ENCODE peak calls at places on chromosomes 13 and 19, in seven cellular contexts. P, S, R, B, K, O and U are unnamed samples.

GRCh38 chr19:35381926-35382325 is 11.1 kb downstream of the GPR42 start:
- DNase-seq in B (no peak), S (no peak), O (no peak), P (no peak), R (no peak), K (no peak), U (no peak)

GRCh38 chr13:32277838-32278237 is 37.3 kb downstream of the ZAR1L start:
- DNase-seq in P (no peak), R (no peak), B (no peak), S (no peak), K (no peak), O (no peak), U (no peak)

GRCh38 chr13:25268561-25268960 is 18.7 kb downstream of the MTMR6 start:
- DNase-seq in O (no peak), K (no peak), R (no peak), B (no peak), S (no peak), P (no peak), U (no peak)

GRCh38 chr19:20879501-20879900 is 43.5 kb upstream of the ZNF85 start:
- DNase-seq in K (no peak), R (no peak), P (no peak), B (no peak), S (no peak), O (no peak), U (no peak)

GRCh38 chr13:113506871-113507388 is 16.4 kb upstream of the DCUN1D2 start:
- DNase-seq in S (no peak), B (no peak), K (no peak), O (no peak), R (no peak), P (no peak), U (no peak)

GRCh38 chr13:75617230-75617629 is 18.9 kb upstream of the LMO7 start:
- DNase-seq in P (no peak), R (no peak), B (no peak), S (no peak), K (no peak), O (no peak), U (no peak)

GRCh38 chr19:46992699-46993535 is 26.7 kb upstream of the NPAS1 start:
- DNase-seq in O (no peak), S (no peak), R (no peak), K (no peak), B (no peak), P (peak; percentile 20), U (no peak)

GRCh38 chr13:97262058-97262457 is 39.9 kb downstream of the MBNL2 start:
- DNase-seq in K (no peak), P (no peak), S (no peak), B (no peak), R (no peak), O (no peak), U (no peak)

GRCh38 chr13:87669379-87669978 is 1.7 kb upstream of the SLITRK5 start:
- DNase-seq in K (peak; percentile 60), S (peak; percentile 25), B (peak; percentile 76), P (peak; percentile 54), O (no peak), R (peak; percentile 31), U (no peak)

GRCh38 chr13:47256618-47257017 is 359.8 kb upstream of the HTR2A start:
- DNase-seq in S (no peak), P (no peak), R (peak; percentile 96), K (no peak), O (peak; percentile 81), B (peak; percentile 47), U (no peak)

GRCh38 chr19:10001899-10002298 is 8.4 kb downstream of the COL5A3 start:
- DNase-seq in O (no peak), P (no peak), B (peak; percentile 17), K (no peak), S (no peak), R (peak; percentile 59), U (no peak)

GRCh38 chr13:71880753-71881541 is 13.9 kb upstream of the DACH1 start:
- DNase-seq in O (no peak), P (no peak), B (peak; percentile 32), S (no peak), R (no peak), K (no peak), U (no peak)

GRCh38 chr13:51361111-51361510 is 21.6 kb downstream of the SERPINE3 start:
- DNase-seq in B (no peak), O (no peak), P (no peak), K (no peak), R (no peak), S (no peak), U (no peak)